ENCODE peak calls at places on chromosomes 11 and 22, in eight cellular contexts. One of them, this sample, is unnamed.

GRCh38 chr11:41289408-41289807 is 170.0 kb downstream of the LRRC4C start:
- DNase-seq in LHCN-M2: no peak
- DNase-seq in stimulated activated CD8-positive, alpha-beta memory T cell treated with anti-CD3 and anti-CD28 coated beads, Interleukin-15, amount 100 ng/mL, for 1 hour: no peak
- DNase-seq in GM12865: peak
- DNase-seq in naive thymus-derived CD4-positive, alpha-beta T cell: no peak
- DNase-seq in Ammon's horn: no peak
- DNase-seq in NCI-H69: peak
- DNase-seq in lower lobe of right lung: no peak
- DNase-seq in this sample: no peak

GRCh38 chr11:83827940-83828554 is 541.9 kb upstream of the CCDC90B start:
- DNase-seq in LHCN-M2: peak
- DNase-seq in Ammon's horn: peak
- DNase-seq in naive thymus-derived CD4-positive, alpha-beta T cell: no peak
- DNase-seq in GM12865: peak
- DNase-seq in lower lobe of right lung: no peak
- DNase-seq in NCI-H69: peak
- DNase-seq in stimulated activated CD8-positive, alpha-beta memory T cell treated with anti-CD3 and anti-CD28 coated beads, Interleukin-15, amount 100 ng/mL, for 1 hour: no peak
- DNase-seq in this sample: peak

GRCh38 chr11:76653674-76654309 is 16.8 kb downstream of the LRRC32 start:
- DNase-seq in GM12865: no peak
- DNase-seq in LHCN-M2: no peak
- DNase-seq in NCI-H69: no peak
- DNase-seq in stimulated activated CD8-positive, alpha-beta memory T cell treated with anti-CD3 and anti-CD28 coated beads, Interleukin-15, amount 100 ng/mL, for 1 hour: no peak
- DNase-seq in Ammon's horn: no peak
- DNase-seq in lower lobe of right lung: no peak
- DNase-seq in naive thymus-derived CD4-positive, alpha-beta T cell: no peak
- DNase-seq in this sample: no peak

GRCh38 chr22:36360011-36360410 is 27.8 kb downstream of the MYH9 start:
- DNase-seq in Ammon's horn: no peak
- DNase-seq in NCI-H69: no peak
- DNase-seq in lower lobe of right lung: no peak
- DNase-seq in GM12865: no peak
- DNase-seq in stimulated activated CD8-positive, alpha-beta memory T cell treated with anti-CD3 and anti-CD28 coated beads, Interleukin-15, amount 100 ng/mL, for 1 hour: no peak
- DNase-seq in naive thymus-derived CD4-positive, alpha-beta T cell: no peak
- DNase-seq in LHCN-M2: no peak
- DNase-seq in this sample: no peak

GRCh38 chr22:23756891-23757290 is 2.7 kb upstream of the VPREB3 start:
- DNase-seq in LHCN-M2: no peak
- DNase-seq in naive thymus-derived CD4-positive, alpha-beta T cell: no peak
- DNase-seq in NCI-H69: no peak
- DNase-seq in stimulated activated CD8-positive, alpha-beta memory T cell treated with anti-CD3 and anti-CD28 coated beads, Interleukin-15, amount 100 ng/mL, for 1 hour: no peak
- DNase-seq in GM12865: no peak
- DNase-seq in Ammon's horn: no peak
- DNase-seq in lower lobe of right lung: no peak
- DNase-seq in this sample: no peak

GRCh38 chr22:48651981-48652538 is 1175.6 kb downstream of the BRD1 start:
- DNase-seq in naive thymus-derived CD4-positive, alpha-beta T cell: no peak
- DNase-seq in stimulated activated CD8-positive, alpha-beta memory T cell treated with anti-CD3 and anti-CD28 coated beads, Interleukin-15, amount 100 ng/mL, for 1 hour: no peak
- DNase-seq in NCI-H69: peak
- DNase-seq in LHCN-M2: no peak
- DNase-seq in lower lobe of right lung: no peak
- DNase-seq in GM12865: no peak
- DNase-seq in Ammon's horn: no peak
- DNase-seq in this sample: no peak

GRCh38 chr11:4677948-4678347 is 19.7 kb downstream of the OR51E2 start:
- DNase-seq in GM12865: no peak
- DNase-seq in lower lobe of right lung: no peak
- DNase-seq in LHCN-M2: no peak
- DNase-seq in Ammon's horn: no peak
- DNase-seq in naive thymus-derived CD4-positive, alpha-beta T cell: no peak
- DNase-seq in NCI-H69: peak
- DNase-seq in stimulated activated CD8-positive, alpha-beta memory T cell treated with anti-CD3 and anti-CD28 coated beads, Interleukin-15, amount 100 ng/mL, for 1 hour: no peak
- DNase-seq in this sample: no peak

GRCh38 chr11:97850726-97851125 is 1170.0 kb upstream of the CNTN5 start:
- DNase-seq in LHCN-M2: no peak
- DNase-seq in stimulated activated CD8-positive, alpha-beta memory T cell treated with anti-CD3 and anti-CD28 coated beads, Interleukin-15, amount 100 ng/mL, for 1 hour: no peak
- DNase-seq in lower lobe of right lung: no peak
- DNase-seq in NCI-H69: no peak
- DNase-seq in naive thymus-derived CD4-positive, alpha-beta T cell: no peak
- DNase-seq in Ammon's horn: no peak
- DNase-seq in GM12865: no peak
- DNase-seq in this sample: no peak

GRCh38 chr11:60918941-60919275 is 5.0 kb downstream of the TMEM109 start:
- DNase-seq in lower lobe of right lung: no peak
- DNase-seq in NCI-H69: no peak
- DNase-seq in Ammon's horn: no peak
- DNase-seq in stimulated activated CD8-positive, alpha-beta memory T cell treated with anti-CD3 and anti-CD28 coated beads, Interleukin-15, amount 100 ng/mL, for 1 hour: no peak
- DNase-seq in LHCN-M2: peak
- DNase-seq in GM12865: no peak
- DNase-seq in naive thymus-derived CD4-positive, alpha-beta T cell: no peak
- DNase-seq in this sample: peak

GRCh38 chr11:396948-397548 is 3.0 kb downstream of the PKP3 start:
- DNase-seq in lower lobe of right lung: peak
- DNase-seq in GM12865: peak
- DNase-seq in Ammon's horn: peak
- DNase-seq in NCI-H69: peak
- DNase-seq in naive thymus-derived CD4-positive, alpha-beta T cell: no peak
- DNase-seq in LHCN-M2: peak
- DNase-seq in stimulated activated CD8-positive, alpha-beta memory T cell treated with anti-CD3 and anti-CD28 coated beads, Interleukin-15, amount 100 ng/mL, for 1 hour: no peak
- DNase-seq in this sample: peak

This sample was measured in ACHN.